ENCODE peak calls at places on chromosomes 4 and X, in four cellular contexts. One of them, this sample, is unnamed.

GRCh38 chrX:7110821-7111276 is 36.7 kb upstream of the STS start:
- DNase-seq in mesothelial cell of epicardium: no peak
- DNase-seq in glutamatergic neuron: no peak
- DNase-seq in endodermal cell: peak
- DNase-seq in this sample: no peak

GRCh38 chr4:88283661-88284377 is 542 bp downstream of the PPM1K start:
- DNase-seq in mesothelial cell of epicardium: peak
- DNase-seq in glutamatergic neuron: peak
- DNase-seq in endodermal cell: peak
- DNase-seq in this sample: no peak

GRCh38 chr4:153393397-153393796 is 48.9 kb downstream of the MND1 start:
- DNase-seq in mesothelial cell of epicardium: no peak
- DNase-seq in glutamatergic neuron: no peak
- DNase-seq in endodermal cell: no peak
- DNase-seq in this sample: no peak

GRCh38 chrX:96436105-96436504 is 248.5 kb upstream of the DIAPH2 start:
- DNase-seq in mesothelial cell of epicardium: no peak
- DNase-seq in glutamatergic neuron: no peak
- DNase-seq in endodermal cell: no peak
- DNase-seq in this sample: no peak

GRCh38 chrX:134670241-134670811 is 12.1 kb upstream of the PLAC1 start:
- DNase-seq in mesothelial cell of epicardium: no peak
- DNase-seq in glutamatergic neuron: no peak
- DNase-seq in endodermal cell: peak
- DNase-seq in this sample: no peak

GRCh38 chr4:124907881-124908280 is 195.3 kb upstream of the ANKRD50 start:
- DNase-seq in mesothelial cell of epicardium: no peak
- DNase-seq in glutamatergic neuron: no peak
- DNase-seq in endodermal cell: no peak
- DNase-seq in this sample: no peak

GRCh38 chr4:147498031-147498700 is 17.3 kb downstream of the EDNRA start:
- DNase-seq in mesothelial cell of epicardium: no peak
- DNase-seq in glutamatergic neuron: no peak
- DNase-seq in endodermal cell: no peak
- DNase-seq in this sample: no peak

GRCh38 chr4:3031357-3032064 is 42.8 kb downstream of the HTT-AS start:
- DNase-seq in mesothelial cell of epicardium: no peak
- DNase-seq in glutamatergic neuron: no peak
- DNase-seq in endodermal cell: no peak
- DNase-seq in this sample: no peak

GRCh38 chrX:1528884-1529203 is 8.1 kb downstream of the P2RY8 start:
- DNase-seq in mesothelial cell of epicardium: no peak
- DNase-seq in glutamatergic neuron: no peak
- DNase-seq in endodermal cell: no peak
- DNase-seq in this sample: no peak

GRCh38 chr4:102687373-102687981 is 73.3 kb downstream of the MANBA start:
- DNase-seq in mesothelial cell of epicardium: no peak
- DNase-seq in glutamatergic neuron: no peak
- DNase-seq in endodermal cell: no peak
- DNase-seq in this sample: no peak

GRCh38 chrX:108171671-108172070 is 80.1 kb downstream of the ATG4A start:
- DNase-seq in mesothelial cell of epicardium: no peak
- DNase-seq in glutamatergic neuron: no peak
- DNase-seq in endodermal cell: no peak
- DNase-seq in this sample: no peak

GRCh38 chr4:153467154-153467896 is 1.2 kb downstream of the TMEM131L start:
- DNase-seq in mesothelial cell of epicardium: no peak
- DNase-seq in glutamatergic neuron: peak
- DNase-seq in endodermal cell: peak
- DNase-seq in this sample: no peak

GRCh38 chrX:77298790-77299189 is 148.4 kb upstream of the FGF16 start:
- DNase-seq in mesothelial cell of epicardium: no peak
- DNase-seq in glutamatergic neuron: no peak
- DNase-seq in endodermal cell: no peak
- DNase-seq in this sample: no peak

GRCh38 chrX:103376118-103376978 is at the start of gene BEX3:
- DNase-seq in mesothelial cell of epicardium: peak
- DNase-seq in glutamatergic neuron: peak
- DNase-seq in endodermal cell: peak
- DNase-seq in this sample: no peak

GRCh38 chr4:124067031-124067430 is 645.5 kb downstream of the ANKRD50 start:
- DNase-seq in mesothelial cell of epicardium: no peak
- DNase-seq in glutamatergic neuron: no peak
- DNase-seq in endodermal cell: no peak
- DNase-seq in this sample: no peak

GRCh38 chr4:13378973-13379759 is 105.0 kb downstream of the RAB28 start:
- DNase-seq in mesothelial cell of epicardium: no peak
- DNase-seq in glutamatergic neuron: no peak
- DNase-seq in endodermal cell: no peak
- DNase-seq in this sample: no peak

GRCh38 chrX:20317873-20318272 is 51.2 kb upstream of the RPS6KA3 start:
- DNase-seq in mesothelial cell of epicardium: no peak
- DNase-seq in glutamatergic neuron: no peak
- DNase-seq in endodermal cell: no peak
- DNase-seq in this sample: no peak

GRCh38 chrX:37380920-37381319 is 31.8 kb downstream of the PRRG1 start:
- DNase-seq in mesothelial cell of epicardium: no peak
- DNase-seq in glutamatergic neuron: no peak
- DNase-seq in endodermal cell: no peak
- DNase-seq in this sample: no peak

GRCh38 chr4:137609693-137610450 is 77.6 kb upstream of the PCDH18 start:
- DNase-seq in mesothelial cell of epicardium: no peak
- DNase-seq in glutamatergic neuron: no peak
- DNase-seq in endodermal cell: no peak
- DNase-seq in this sample: no peak

GRCh38 chrX:10199212-10199611 is 42.4 kb downstream of the CLCN4 start:
- DNase-seq in mesothelial cell of epicardium: no peak
- DNase-seq in glutamatergic neuron: no peak
- DNase-seq in endodermal cell: no peak
- DNase-seq in this sample: peak

GRCh38 chr4:16772366-16772850 is 126.0 kb downstream of the LDB2 start:
- DNase-seq in mesothelial cell of epicardium: no peak
- DNase-seq in glutamatergic neuron: no peak
- DNase-seq in endodermal cell: no peak
- DNase-seq in this sample: no peak

GRCh38 chr4:144705861-144706590 is 60.1 kb downstream of the HHIP start:
- DNase-seq in mesothelial cell of epicardium: no peak
- DNase-seq in glutamatergic neuron: no peak
- DNase-seq in endodermal cell: no peak
- DNase-seq in this sample: no peak

GRCh38 chr4:53861856-53862610 is 202.4 kb downstream of the CHIC2 start:
- DNase-seq in mesothelial cell of epicardium: no peak
- DNase-seq in glutamatergic neuron: no peak
- DNase-seq in endodermal cell: no peak
- DNase-seq in this sample: no peak

GRCh38 chr4:22485751-22486150 is 30.1 kb downstream of the ADGRA3 start:
- DNase-seq in mesothelial cell of epicardium: no peak
- DNase-seq in glutamatergic neuron: no peak
- DNase-seq in endodermal cell: no peak
- DNase-seq in this sample: no peak

GRCh38 chr4:100820249-100820648 is 302.4 kb upstream of the EMCN start:
- DNase-seq in mesothelial cell of epicardium: no peak
- DNase-seq in glutamatergic neuron: no peak
- DNase-seq in endodermal cell: no peak
- DNase-seq in this sample: no peak

GRCh38 chrX:38845426-38845825 is 44.2 kb downstream of the MID1IP1 start:
- DNase-seq in mesothelial cell of epicardium: no peak
- DNase-seq in glutamatergic neuron: no peak
- DNase-seq in endodermal cell: no peak
- DNase-seq in this sample: no peak

GRCh38 chr4:140426610-140427103 is 791 bp downstream of the CLGN start:
- DNase-seq in mesothelial cell of epicardium: no peak
- DNase-seq in glutamatergic neuron: peak
- DNase-seq in endodermal cell: no peak
- DNase-seq in this sample: no peak

GRCh38 chr4:1792832-1793495 is at the start of gene FGFR3:
- DNase-seq in mesothelial cell of epicardium: no peak
- DNase-seq in glutamatergic neuron: no peak
- DNase-seq in endodermal cell: peak
- DNase-seq in this sample: no peak

GRCh38 chrX:154732421-154733071 is 18.3 kb downstream of the GAB3 start:
- DNase-seq in mesothelial cell of epicardium: no peak
- DNase-seq in glutamatergic neuron: no peak
- DNase-seq in endodermal cell: no peak
- DNase-seq in this sample: no peak

GRCh38 chrX:39974228-39974627 is 123.5 kb downstream of the BCOR start:
- DNase-seq in mesothelial cell of epicardium: no peak
- DNase-seq in glutamatergic neuron: peak
- DNase-seq in endodermal cell: peak
- DNase-seq in this sample: no peak

DNA sequence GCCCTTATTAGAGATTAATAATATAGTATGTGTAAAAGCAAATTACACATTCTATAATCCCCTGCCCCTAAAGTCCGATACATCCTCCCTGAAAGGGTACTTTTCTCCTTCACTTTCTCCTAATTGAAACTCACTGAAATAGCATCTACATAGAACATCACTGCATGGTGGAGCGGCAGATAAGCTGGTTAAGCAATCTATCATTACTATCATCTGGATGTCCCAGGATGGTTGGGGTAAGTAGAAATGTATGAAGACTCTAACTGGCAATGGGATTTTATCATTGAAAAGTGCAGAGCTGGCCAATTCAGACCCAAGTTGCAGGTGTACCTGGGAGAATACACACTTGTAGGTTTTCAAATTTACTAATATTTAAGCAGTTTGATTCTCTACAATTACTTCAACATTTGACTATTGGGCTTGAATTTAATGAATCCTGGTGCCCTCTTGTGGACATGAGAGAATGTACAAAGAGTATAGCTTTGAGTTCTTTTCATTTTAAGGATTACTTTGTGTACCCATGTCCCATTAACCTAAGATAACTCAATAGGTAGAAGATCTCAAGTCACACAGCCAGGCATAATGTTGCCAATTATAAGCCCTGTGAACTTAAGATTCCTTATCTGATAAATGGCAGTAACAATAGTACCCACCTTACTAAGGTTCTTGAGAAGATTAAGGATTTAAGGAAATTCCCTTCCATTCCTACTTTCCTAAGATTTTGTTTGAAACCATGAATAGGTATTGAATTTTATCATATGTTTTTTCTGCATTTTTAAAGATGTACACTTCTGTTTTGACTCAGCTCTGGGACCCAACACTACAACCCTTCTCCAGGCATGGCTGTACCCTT is 69.8 kb downstream of the SHROOM3 start:
- DNase-seq in mesothelial cell of epicardium: no peak
- DNase-seq in glutamatergic neuron: no peak
- DNase-seq in endodermal cell: no peak
- DNase-seq in this sample: no peak
- TF ChIP-seq CTCF in mesothelial cell of epicardium: peak
- TF ChIP-seq CTCF in glutamatergic neuron: peak
- TF ChIP-seq CTCF in endodermal cell: peak
- TF ChIP-seq CTCF in this sample: peak

GRCh38 chr4:41859106-41859505 is 76.1 kb upstream of the TMEM33 start:
- DNase-seq in mesothelial cell of epicardium: no peak
- DNase-seq in glutamatergic neuron: no peak
- DNase-seq in endodermal cell: no peak
- DNase-seq in this sample: no peak

GRCh38 chr4:41853973-41854372 is 81.3 kb upstream of the TMEM33 start:
- DNase-seq in mesothelial cell of epicardium: no peak
- DNase-seq in glutamatergic neuron: no peak
- DNase-seq in endodermal cell: no peak
- DNase-seq in this sample: no peak

GRCh38 chr4:41852229-41852628 is 83.0 kb upstream of the TMEM33 start:
- DNase-seq in mesothelial cell of epicardium: no peak
- DNase-seq in glutamatergic neuron: no peak
- DNase-seq in endodermal cell: no peak
- DNase-seq in this sample: no peak

GRCh38 chr4:41856797-41857196 is 78.4 kb upstream of the TMEM33 start:
- DNase-seq in mesothelial cell of epicardium: no peak
- DNase-seq in glutamatergic neuron: no peak
- DNase-seq in endodermal cell: no peak
- DNase-seq in this sample: no peak

DNA sequence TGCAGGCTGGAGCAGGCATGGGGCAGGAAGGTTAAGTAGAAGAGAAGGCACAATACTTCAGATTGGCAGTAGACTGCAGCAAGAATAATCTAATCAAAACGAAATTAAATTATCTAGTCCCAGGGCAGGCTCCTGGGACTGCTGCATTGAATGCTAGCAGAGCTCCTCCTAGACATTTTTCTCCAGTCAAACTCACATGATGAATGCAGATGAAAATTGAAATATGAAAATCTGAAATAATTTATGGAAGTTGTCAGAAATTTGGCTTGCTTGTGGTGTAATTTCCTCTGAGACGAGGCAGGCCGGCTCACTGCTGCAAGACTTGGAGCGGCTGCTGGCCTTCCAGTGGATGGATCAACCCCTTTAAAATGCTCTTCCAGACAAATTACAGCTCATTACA is 78.0 kb upstream of the TMEM33 start:
- DNase-seq in mesothelial cell of epicardium: no peak
- DNase-seq in glutamatergic neuron: no peak
- DNase-seq in endodermal cell: no peak
- DNase-seq in this sample: no peak
- TF ChIP-seq CTCF in mesothelial cell of epicardium: no peak
- TF ChIP-seq CTCF in glutamatergic neuron: no peak
- TF ChIP-seq CTCF in endodermal cell: no peak
- TF ChIP-seq CTCF in this sample: no peak

GRCh38 chr4:37686373-37687174 is at the start of gene RELL1:
- DNase-seq in mesothelial cell of epicardium: peak
- DNase-seq in glutamatergic neuron: peak
- DNase-seq in endodermal cell: peak
- DNase-seq in this sample: peak
- TF ChIP-seq CTCF in mesothelial cell of epicardium: no peak
- TF ChIP-seq CTCF in glutamatergic neuron: no peak
- TF ChIP-seq CTCF in endodermal cell: no peak
- TF ChIP-seq CTCF in this sample: no peak

GRCh38 chr4:8409271-8410065 is 31.1 kb downstream of the ACOX3 start:
- DNase-seq in mesothelial cell of epicardium: no peak
- DNase-seq in glutamatergic neuron: no peak
- DNase-seq in endodermal cell: no peak
- DNase-seq in this sample: no peak

GRCh38 chr4:8405516-8405875 is 35.0 kb downstream of the ACOX3 start:
- DNase-seq in mesothelial cell of epicardium: no peak
- DNase-seq in glutamatergic neuron: no peak
- DNase-seq in endodermal cell: no peak
- DNase-seq in this sample: no peak

GRCh38 chr4:8407316-8407715 is 33.2 kb downstream of the ACOX3 start:
- DNase-seq in mesothelial cell of epicardium: no peak
- DNase-seq in glutamatergic neuron: no peak
- DNase-seq in endodermal cell: no peak
- DNase-seq in this sample: no peak

GRCh38 chr4:8410066-8410600 is 30.4 kb downstream of the ACOX3 start:
- DNase-seq in mesothelial cell of epicardium: no peak
- DNase-seq in glutamatergic neuron: no peak
- DNase-seq in endodermal cell: no peak
- DNase-seq in this sample: no peak

DNA sequence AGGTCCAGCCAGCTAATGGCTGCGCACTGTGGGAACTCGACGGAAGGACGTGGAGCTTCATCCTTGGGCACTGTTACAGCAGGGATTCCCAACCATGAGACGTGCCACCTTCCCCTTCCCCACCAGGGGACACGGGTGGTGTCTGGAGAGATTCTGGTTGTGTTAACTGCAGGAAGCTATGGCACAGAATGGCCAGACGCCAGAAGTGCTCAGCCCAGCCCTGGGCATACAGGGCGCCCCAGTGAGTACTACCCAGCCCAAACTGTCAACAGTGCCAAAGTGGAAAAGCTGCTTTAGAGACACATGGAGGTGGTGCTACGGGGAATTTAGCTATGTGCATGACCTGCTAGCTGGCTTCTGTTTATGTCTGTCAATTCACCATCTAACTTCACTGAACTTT is 32.8 kb downstream of the ACOX3 start:
- DNase-seq in mesothelial cell of epicardium: no peak
- DNase-seq in glutamatergic neuron: no peak
- DNase-seq in endodermal cell: no peak
- DNase-seq in this sample: no peak
- TF ChIP-seq CTCF in mesothelial cell of epicardium: no peak
- TF ChIP-seq CTCF in glutamatergic neuron: no peak
- TF ChIP-seq CTCF in endodermal cell: no peak
- TF ChIP-seq CTCF in this sample: no peak

This sample was measured in CD14-positive monocyte.